ENCODE peak calls at places on chromosomes 1 and 21, in five cellular contexts. One of them, this sample, is unnamed.
A peak's percentile ranks its signal among the peaks of the same experiment; 100 is the strongest.

GRCh38 chr21:45876381-45877159 is 105.0 kb upstream of the COL6A1 start:
- DNase-seq in left ventricle myocardium inferior: no peak
- DNase-seq in Calu3: no peak
- DNase-seq in BJ: no peak
- DNase-seq in tibial nerve: no peak
- DNase-seq in this sample: no peak

GRCh38 chr1:171137580-171137979 is 46.9 kb downstream of the FMO3 start:
- DNase-seq in left ventricle myocardium inferior: no peak
- DNase-seq in Calu3: no peak
- DNase-seq in BJ: no peak
- DNase-seq in tibial nerve: no peak
- DNase-seq in this sample: no peak

GRCh38 chr1:226408285-226409184 is 642 bp upstream of the PARP1 start:
- DNase-seq in left ventricle myocardium inferior: no peak
- DNase-seq in Calu3: no peak
- DNase-seq in BJ: no peak
- DNase-seq in tibial nerve: no peak
- DNase-seq in this sample: no peak

GRCh38 chr1:229590119-229590518 is 31.6 kb upstream of the ABCB10 start:
- DNase-seq in left ventricle myocardium inferior: no peak
- DNase-seq in Calu3: no peak
- DNase-seq in BJ: no peak
- DNase-seq in tibial nerve: no peak
- DNase-seq in this sample: no peak

GRCh38 chr1:103489881-103490280 is 35.6 kb upstream of the RNPC3 start:
- DNase-seq in left ventricle myocardium inferior: no peak
- DNase-seq in Calu3: no peak
- DNase-seq in BJ: no peak
- DNase-seq in tibial nerve: no peak
- DNase-seq in this sample: no peak

GRCh38 chr1:101907264-101907663 is 89.5 kb downstream of the OLFM3 start:
- DNase-seq in left ventricle myocardium inferior: no peak
- DNase-seq in Calu3: no peak
- DNase-seq in BJ: no peak
- DNase-seq in tibial nerve: no peak
- DNase-seq in this sample: no peak

GRCh38 chr1:165592945-165593823 is 37.9 kb upstream of the MGST3 start:
- DNase-seq in left ventricle myocardium inferior: peak; percentile 22
- DNase-seq in Calu3: peak; percentile 80
- DNase-seq in BJ: no peak
- DNase-seq in tibial nerve: peak; percentile 98
- DNase-seq in this sample: peak; percentile 34

GRCh38 chr1:20192364-20192763 is 6.0 kb upstream of the PLA2G2C start:
- DNase-seq in left ventricle myocardium inferior: no peak
- DNase-seq in Calu3: no peak
- DNase-seq in BJ: no peak
- DNase-seq in tibial nerve: no peak
- DNase-seq in this sample: no peak

GRCh38 chr1:166972827-166973226 is 2.5 kb downstream of the ILDR2 start:
- DNase-seq in left ventricle myocardium inferior: no peak
- DNase-seq in Calu3: no peak
- DNase-seq in BJ: no peak
- DNase-seq in tibial nerve: no peak
- DNase-seq in this sample: no peak

GRCh38 chr1:19737413-19737812 is 62.3 kb downstream of the TMCO4 start:
- DNase-seq in left ventricle myocardium inferior: no peak
- DNase-seq in Calu3: peak; percentile 44
- DNase-seq in BJ: no peak
- DNase-seq in tibial nerve: no peak
- DNase-seq in this sample: no peak

GRCh38 chr1:245843101-245843500 is 664.0 kb downstream of the SMYD3 start:
- DNase-seq in left ventricle myocardium inferior: no peak
- DNase-seq in Calu3: no peak
- DNase-seq in BJ: no peak
- DNase-seq in tibial nerve: no peak
- DNase-seq in this sample: no peak

GRCh38 chr1:70727891-70728443 is 316.9 kb downstream of the CTH start:
- DNase-seq in left ventricle myocardium inferior: no peak
- DNase-seq in Calu3: no peak
- DNase-seq in BJ: no peak
- DNase-seq in tibial nerve: no peak
- DNase-seq in this sample: no peak

GRCh38 chr1:116697892-116698595 is 30.5 kb upstream of the IGSF3 start:
- DNase-seq in left ventricle myocardium inferior: no peak
- DNase-seq in Calu3: no peak
- DNase-seq in BJ: no peak
- DNase-seq in tibial nerve: no peak
- DNase-seq in this sample: no peak

GRCh38 chr1:228048659-228049333 is 33.7 kb upstream of the ARF1 start:
- DNase-seq in left ventricle myocardium inferior: no peak
- DNase-seq in Calu3: no peak
- DNase-seq in BJ: no peak
- DNase-seq in tibial nerve: no peak
- DNase-seq in this sample: no peak

GRCh38 chr21:16193758-16194606 is 464.2 kb downstream of the USP25 start:
- DNase-seq in left ventricle myocardium inferior: peak; percentile 58
- DNase-seq in Calu3: peak; percentile 21
- DNase-seq in BJ: peak; percentile 34
- DNase-seq in tibial nerve: peak; percentile 70
- DNase-seq in this sample: peak; percentile 45

GRCh38 chr1:81804320-81804719 is 3.6 kb downstream of the ADGRL2 start:
- DNase-seq in left ventricle myocardium inferior: no peak
- DNase-seq in Calu3: no peak
- DNase-seq in BJ: no peak
- DNase-seq in tibial nerve: no peak
- DNase-seq in this sample: no peak

GRCh38 chr21:32966120-32966519 is 59.6 kb upstream of the OLIG2 start:
- DNase-seq in left ventricle myocardium inferior: no peak
- DNase-seq in Calu3: no peak
- DNase-seq in BJ: no peak
- DNase-seq in tibial nerve: no peak
- DNase-seq in this sample: no peak

GRCh38 chr1:4425892-4426291 is 228.5 kb upstream of the AJAP1 start:
- DNase-seq in left ventricle myocardium inferior: no peak
- DNase-seq in Calu3: no peak
- DNase-seq in BJ: no peak
- DNase-seq in tibial nerve: no peak
- DNase-seq in this sample: no peak

GRCh38 chr1:15099441-15100137 is 54.0 kb upstream of the TMEM51 start:
- DNase-seq in left ventricle myocardium inferior: no peak
- DNase-seq in Calu3: no peak
- DNase-seq in BJ: no peak
- DNase-seq in tibial nerve: no peak
- DNase-seq in this sample: no peak

GRCh38 chr1:60461889-60462595 is 388.5 kb upstream of the C1orf87 start:
- DNase-seq in left ventricle myocardium inferior: no peak
- DNase-seq in Calu3: no peak
- DNase-seq in BJ: no peak
- DNase-seq in tibial nerve: no peak
- DNase-seq in this sample: no peak

GRCh38 chr1:80218112-80218511 is 1211.6 kb upstream of the ADGRL4 start:
- DNase-seq in left ventricle myocardium inferior: no peak
- DNase-seq in Calu3: peak; percentile 10
- DNase-seq in BJ: no peak
- DNase-seq in tibial nerve: no peak
- DNase-seq in this sample: no peak

GRCh38 chr1:183069562-183070216 is 46.5 kb downstream of the LAMC1 start:
- DNase-seq in left ventricle myocardium inferior: no peak
- DNase-seq in Calu3: peak; percentile 69
- DNase-seq in BJ: no peak
- DNase-seq in tibial nerve: no peak
- DNase-seq in this sample: no peak

GRCh38 chr21:26846036-26846931 is 1.1 kb upstream of the ADAMTS1 start:
- DNase-seq in left ventricle myocardium inferior: peak; percentile 91
- DNase-seq in Calu3: peak; percentile 12
- DNase-seq in BJ: no peak
- DNase-seq in tibial nerve: peak; percentile 71
- DNase-seq in this sample: peak; percentile 60

GRCh38 chr1:8598783-8599182 is 218.7 kb downstream of the RERE start:
- DNase-seq in left ventricle myocardium inferior: no peak
- DNase-seq in Calu3: no peak
- DNase-seq in BJ: no peak
- DNase-seq in tibial nerve: no peak
- DNase-seq in this sample: no peak

GRCh38 chr1:218847089-218847768 is 326.4 kb upstream of the LYPLAL1 start:
- DNase-seq in left ventricle myocardium inferior: no peak
- DNase-seq in Calu3: no peak
- DNase-seq in BJ: no peak
- DNase-seq in tibial nerve: no peak
- DNase-seq in this sample: no peak

GRCh38 chr1:56754713-56755505 is 64.3 kb downstream of the FYB2 start:
- DNase-seq in left ventricle myocardium inferior: no peak
- DNase-seq in Calu3: no peak
- DNase-seq in BJ: no peak
- DNase-seq in tibial nerve: no peak
- DNase-seq in this sample: no peak

GRCh38 chr1:228315945-228316588 is 90.6 kb downstream of the TRIM11 start:
- DNase-seq in left ventricle myocardium inferior: no peak
- DNase-seq in Calu3: no peak
- DNase-seq in BJ: no peak
- DNase-seq in tibial nerve: no peak
- DNase-seq in this sample: peak; percentile 16

GRCh38 chr1:114388432-114389003 is 122.5 kb downstream of the TRIM33 start:
- DNase-seq in left ventricle myocardium inferior: no peak
- DNase-seq in Calu3: no peak
- DNase-seq in BJ: no peak
- DNase-seq in tibial nerve: no peak
- DNase-seq in this sample: no peak

GRCh38 chr1:67710417-67710816 is 25.4 kb downstream of the GADD45A start:
- DNase-seq in left ventricle myocardium inferior: no peak
- DNase-seq in Calu3: no peak
- DNase-seq in BJ: no peak
- DNase-seq in tibial nerve: no peak
- DNase-seq in this sample: no peak

GRCh38 chr1:12022036-12022435 is 2.7 kb downstream of the MIIP start:
- DNase-seq in left ventricle myocardium inferior: no peak
- DNase-seq in Calu3: no peak
- DNase-seq in BJ: no peak
- DNase-seq in tibial nerve: no peak
- DNase-seq in this sample: no peak

GRCh38 chr1:179599623-179600249 is 8.1 kb downstream of the TDRD5 start:
- DNase-seq in left ventricle myocardium inferior: no peak
- DNase-seq in Calu3: peak; percentile 67
- DNase-seq in BJ: no peak
- DNase-seq in tibial nerve: no peak
- DNase-seq in this sample: no peak

GRCh38 chr1:58842941-58843340 is 59.1 kb upstream of the JUN start:
- DNase-seq in left ventricle myocardium inferior: no peak
- DNase-seq in Calu3: no peak
- DNase-seq in BJ: no peak
- DNase-seq in tibial nerve: no peak
- DNase-seq in this sample: no peak

GRCh38 chr1:220430059-220430458 is 97.9 kb upstream of the MARK1 start:
- DNase-seq in left ventricle myocardium inferior: no peak
- DNase-seq in Calu3: peak; percentile 16
- DNase-seq in BJ: no peak
- DNase-seq in tibial nerve: no peak
- DNase-seq in this sample: no peak

GRCh38 chr1:208603721-208604120 is 359.5 kb upstream of the PLXNA2 start:
- DNase-seq in left ventricle myocardium inferior: no peak
- DNase-seq in Calu3: no peak
- DNase-seq in BJ: no peak
- DNase-seq in tibial nerve: no peak
- DNase-seq in this sample: no peak

GRCh38 chr1:1839311-1839965 is 51.4 kb downstream of the GNB1 start:
- DNase-seq in left ventricle myocardium inferior: no peak
- DNase-seq in Calu3: no peak
- DNase-seq in BJ: no peak
- DNase-seq in tibial nerve: no peak
- DNase-seq in this sample: no peak

GRCh38 chr1:228483789-228484188 is 3.4 kb upstream of the RNF187 start:
- DNase-seq in left ventricle myocardium inferior: no peak
- DNase-seq in Calu3: no peak
- DNase-seq in BJ: no peak
- DNase-seq in tibial nerve: no peak
- DNase-seq in this sample: no peak

GRCh38 chr1:119771016-119771415 is 2.3 kb upstream of the HMGCS2 start:
- DNase-seq in left ventricle myocardium inferior: peak; percentile 24
- DNase-seq in Calu3: no peak
- DNase-seq in BJ: no peak
- DNase-seq in tibial nerve: no peak
- DNase-seq in this sample: no peak
- TF ChIP-seq CTCF in left ventricle myocardium inferior: no peak
- TF ChIP-seq CTCF in Calu3: no peak
- TF ChIP-seq CTCF in BJ: no peak
- TF ChIP-seq CTCF in tibial nerve: no peak
- TF ChIP-seq CTCF in this sample: no peak

GRCh38 chr1:5939268-5940060 is 52.8 kb downstream of the NPHP4 start:
- DNase-seq in left ventricle myocardium inferior: no peak
- DNase-seq in Calu3: no peak
- DNase-seq in BJ: no peak
- DNase-seq in tibial nerve: no peak
- DNase-seq in this sample: no peak
- TF ChIP-seq CTCF in left ventricle myocardium inferior: no peak
- TF ChIP-seq CTCF in Calu3: no peak
- TF ChIP-seq CTCF in BJ: no peak
- TF ChIP-seq CTCF in tibial nerve: no peak
- TF ChIP-seq CTCF in this sample: no peak

GRCh38 chr21:37460196-37460595 is 93.6 kb downstream of the DYRK1A start:
- DNase-seq in left ventricle myocardium inferior: no peak
- DNase-seq in Calu3: no peak
- DNase-seq in BJ: no peak
- DNase-seq in tibial nerve: no peak
- DNase-seq in this sample: no peak
- TF ChIP-seq CTCF in left ventricle myocardium inferior: no peak
- TF ChIP-seq CTCF in Calu3: no peak
- TF ChIP-seq CTCF in BJ: peak; percentile 16
- TF ChIP-seq CTCF in tibial nerve: no peak
- TF ChIP-seq CTCF in this sample: no peak

GRCh38 chr1:164443166-164443565 is 115.8 kb upstream of the PBX1 start:
- DNase-seq in left ventricle myocardium inferior: no peak
- DNase-seq in Calu3: no peak
- DNase-seq in BJ: no peak
- DNase-seq in tibial nerve: no peak
- DNase-seq in this sample: no peak

GRCh38 chr1:164440222-164440621 is 118.8 kb upstream of the PBX1 start:
- DNase-seq in left ventricle myocardium inferior: peak; percentile 16
- DNase-seq in Calu3: peak; percentile 11
- DNase-seq in BJ: no peak
- DNase-seq in tibial nerve: no peak
- DNase-seq in this sample: no peak

GRCh38 chr1:164443836-164444235 is 115.1 kb upstream of the PBX1 start:
- DNase-seq in left ventricle myocardium inferior: no peak
- DNase-seq in Calu3: no peak
- DNase-seq in BJ: no peak
- DNase-seq in tibial nerve: no peak
- DNase-seq in this sample: no peak

GRCh38 chr1:164446020-164446419 is 113.0 kb upstream of the PBX1 start:
- DNase-seq in left ventricle myocardium inferior: no peak
- DNase-seq in Calu3: no peak
- DNase-seq in BJ: no peak
- DNase-seq in tibial nerve: no peak
- DNase-seq in this sample: no peak
- TF ChIP-seq CTCF in left ventricle myocardium inferior: no peak
- TF ChIP-seq CTCF in Calu3: no peak
- TF ChIP-seq CTCF in BJ: no peak
- TF ChIP-seq CTCF in tibial nerve: no peak
- TF ChIP-seq CTCF in this sample: no peak

This sample was measured in mesothelial cell of epicardium.